ENCODE peak calls at places on chromosomes 3 and 15, in four cellular contexts. P is Daoy; V is GM06990; I is CD8-positive, alpha-beta memory T cell. A is an unnamed sample.

GRCh38 chr15:78037779-78038305 is 39.7 kb downstream of the TBC1D2B start:
- DNase-seq in P (no peak), V (no peak), I (no peak), A (no peak)

GRCh38 chr3:187967097-187967496 is 186.9 kb upstream of the LPP start:
- DNase-seq in V (no peak), I (no peak), P (no peak), A (no peak)

GRCh38 chr15:77625376-77625775 is 7.3 kb downstream of the LINGO1 start:
- DNase-seq in P (no peak), V (no peak), I (no peak), A (no peak)

GRCh38 chr15:39587910-39588530 is 7.1 kb downstream of the THBS1 start:
- DNase-seq in V (no peak), P (peak), I (no peak), A (no peak)

GRCh38 chr15:58690703-58691102 is 58.8 kb downstream of the ADAM10 start:
- DNase-seq in I (no peak), P (no peak), V (no peak), A (no peak)

GRCh38 chr15:60799885-60800728 is 321.2 kb upstream of the ICE2 start:
- DNase-seq in P (peak), V (no peak), I (no peak), A (peak)

GRCh38 chr15:27696530-27696929 is 402.6 kb downstream of the OCA2 start:
- DNase-seq in P (no peak), I (no peak), V (no peak), A (no peak)

GRCh38 chr15:31266712-31267111 is 59.9 kb upstream of the KLF13 start:
- DNase-seq in V (no peak), I (no peak), P (no peak), A (no peak)

GRCh38 chr15:27958911-27959598 is 140.1 kb downstream of the OCA2 start:
- DNase-seq in V (no peak), P (peak), I (no peak), A (no peak)

GRCh38 chr15:40881351-40881750 is 7.3 kb upstream of the RHOV start:
- DNase-seq in P (no peak), I (no peak), V (no peak), A (no peak)

GRCh38 chr3:39810647-39811161 is 1.3 kb downstream of the MYRIP start:
- DNase-seq in P (no peak), V (no peak), I (no peak), A (peak)

GRCh38 chr3:184549793-184550585 is 11.6 kb upstream of the EPHB3 start:
- DNase-seq in V (no peak), P (no peak), I (no peak), A (no peak)

GRCh38 chr15:87498545-87498944 is 758.0 kb downstream of the NTRK3 start:
- DNase-seq in V (no peak), P (peak), I (no peak), A (no peak)

GRCh38 chr3:143634991-143635390 is 213.3 kb downstream of the SLC9A9 start:
- DNase-seq in I (no peak), V (no peak), P (no peak), A (no peak)

GRCh38 chr3:10515884-10516495 is 10.6 kb upstream of the ATP2B2 start:
- DNase-seq in P (no peak), V (no peak), I (no peak), A (no peak)

GRCh38 chr3:107662109-107662477 is 139.3 kb downstream of the BBX start:
- DNase-seq in I (no peak), V (no peak), P (peak), A (no peak)

GRCh38 chr3:155178810-155179424 is 98.8 kb downstream of the MME start:
- DNase-seq in P (no peak), I (no peak), V (no peak), A (no peak)

GRCh38 chr3:185825639-185826481 is 1.0 kb upstream of the IGF2BP2 start:
- DNase-seq in P (peak), I (no peak), V (peak), A (peak)

GRCh38 chr15:60661075-60661645 is 182.2 kb upstream of the ICE2 start:
- DNase-seq in V (no peak), P (no peak), I (no peak), A (no peak)

GRCh38 chr3:107910713-107911259 is 180.0 kb downstream of the CD47 start:
- DNase-seq in P (no peak), V (peak), I (peak), A (peak)

GRCh38 chr15:100809151-100809550 is 70.5 kb upstream of the ALDH1A3 start:
- DNase-seq in V (no peak), I (no peak), P (no peak), A (no peak)

GRCh38 chr3:143465638-143466037 is 346.1 kb downstream of the CHST2 start:
- DNase-seq in P (no peak), I (no peak), V (no peak), A (no peak)

GRCh38 chr3:193572426-193572908 is 17.8 kb upstream of the ATP13A4 start:
- DNase-seq in I (peak), P (peak), V (peak), A (peak)